ENCODE peak calls at places on chromosomes 12 and 14, in four cellular contexts. M is lung, P is cardiac muscle cell, O is breast epithelium. I is an unnamed sample.
A peak's percentile ranks its signal among the peaks of the same experiment; 100 is the strongest.

GRCh38 chr14:39562175-39562574 is 129.9 kb upstream of the FBXO33 start:
- DNase-seq in M (no peak), P (no peak), O (no peak), I (no peak)

GRCh38 chr14:55846852-55847471 is 267.0 kb downstream of the KTN1 start:
- DNase-seq in M (peak; percentile 35), P (no peak), O (no peak), I (no peak)

GRCh38 chr14:55277972-55278740 is 6.9 kb downstream of the FBXO34 start:
- DNase-seq in M (no peak), P (no peak), O (no peak), I (no peak)

GRCh38 chr12:96487214-96487613 is 2.2 kb upstream of the CFAP54 start:
- DNase-seq in M (no peak), P (no peak), O (no peak), I (no peak)

GRCh38 chr12:56158926-56159461 is 835 bp downstream of the MYL6 start:
- DNase-seq in M (peak; percentile 85), P (peak; percentile 90), O (peak; percentile 81), I (no peak)

GRCh38 chr12:120468271-120468845 is 1.2 kb downstream of the SRSF9 start:
- DNase-seq in M (peak; percentile 52), P (peak; percentile 59), O (no peak), I (no peak)

GRCh38 chr12:49800421-49801140 is 27.6 kb downstream of the NCKAP5L start:
- DNase-seq in M (no peak), P (no peak), O (no peak), I (no peak)

GRCh38 chr14:64095620-64096019 is 198.6 kb downstream of the ESR2 start:
- DNase-seq in M (no peak), P (no peak), O (no peak), I (no peak)

GRCh38 chr14:100471451-100472093 is 115.6 kb downstream of the BEGAIN start:
- DNase-seq in M (no peak), P (no peak), O (no peak), I (no peak)

GRCh38 chr12:3922033-3922432 is 48.8 kb upstream of the PARP11 start:
- DNase-seq in M (no peak), P (no peak), O (no peak), I (no peak)

GRCh38 chr14:105088812-105089745 is 23.8 kb upstream of the GPR132 start:
- DNase-seq in M (no peak), P (no peak), O (peak; percentile 47), I (no peak)

GRCh38 chr12:31585271-31585670 is 5.7 kb downstream of the DENND5B start:
- DNase-seq in M (no peak), P (no peak), O (no peak), I (no peak)

GRCh38 chr14:67411820-67412421 is at the start of gene PLEK2:
- DNase-seq in M (peak; percentile 65), P (no peak), O (peak; percentile 68), I (no peak)

GRCh38 chr12:38477341-38478090 is 160.9 kb downstream of the ALG10B start:
- DNase-seq in M (no peak), P (no peak), O (no peak), I (no peak)

GRCh38 chr12:92721130-92721529 is 18.3 kb downstream of the PLEKHG7 start:
- DNase-seq in M (no peak), P (no peak), O (no peak), I (no peak)

GRCh38 chr12:66941150-66941549 is 262.3 kb upstream of the GRIP1 start:
- DNase-seq in M (no peak), P (no peak), O (no peak), I (no peak)

GRCh38 chr14:45251912-45252311 is 1.1 kb downstream of the MIS18BP1 start:
- DNase-seq in M (no peak), P (no peak), O (no peak), I (no peak)

GRCh38 chr12:48765753-48766162 is 23.1 kb downstream of the ADCY6 start:
- DNase-seq in M (no peak), P (no peak), O (no peak), I (no peak)

GRCh38 chr12:99611117-99611516 is 36.4 kb upstream of the GARIN6 start:
- DNase-seq in M (no peak), P (no peak), O (no peak), I (no peak)

GRCh38 chr12:73187765-73188164 is 915.6 kb downstream of the TRHDE start:
- DNase-seq in M (no peak), P (no peak), O (no peak), I (no peak)

GRCh38 chr12:11730299-11731041 is 81.0 kb downstream of the ETV6 start:
- DNase-seq in M (peak; percentile 71), P (no peak), O (peak; percentile 58), I (no peak)

DNA sequence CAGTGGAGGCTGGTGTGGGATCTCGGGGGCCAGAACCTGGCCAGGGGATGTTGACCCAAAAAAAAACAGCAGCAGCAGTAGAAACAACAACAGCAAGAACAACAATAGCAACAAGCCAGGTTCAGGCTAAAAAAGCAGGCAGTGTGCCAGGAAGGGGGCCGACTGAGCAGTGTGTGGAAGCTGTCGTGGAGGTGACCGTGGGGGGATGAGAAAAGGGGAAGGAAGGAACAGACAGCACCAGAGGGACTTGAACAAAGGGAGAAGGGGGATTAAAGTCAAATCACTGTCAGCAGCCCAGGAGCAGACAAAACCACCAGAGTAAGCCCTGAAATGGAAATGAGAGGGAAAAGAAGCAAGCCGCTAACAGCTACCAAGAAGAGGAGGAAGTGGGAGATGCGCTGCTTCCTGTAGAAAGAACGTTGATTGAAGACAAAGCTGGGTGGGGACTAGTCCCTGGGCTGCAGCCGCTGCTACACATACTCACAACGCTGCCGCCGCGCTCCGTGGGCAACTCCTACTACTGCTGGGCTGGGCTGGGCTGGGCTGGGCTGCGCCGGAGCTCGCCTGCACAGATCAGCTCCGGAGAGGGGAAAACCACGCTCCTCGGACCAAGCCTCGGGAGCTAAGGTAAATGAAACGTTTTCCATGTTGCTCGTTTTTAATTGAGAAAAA is at the start of gene GNG2:
- DNase-seq in M (peak; percentile 69), P (peak; percentile 75), O (peak; percentile 69), I (peak; percentile 12)
- H3K27ac ChIP-seq in M (peak within 1 kb of the TSS; percentile 31), P (no peak within 1 kb of the TSS), O (peak within 1 kb of the TSS; percentile 62), I (no peak within 1 kb of the TSS)

GRCh38 chr12:113899042-113899843 is 66.9 kb downstream of the RBM19 start:
- DNase-seq in M (no peak), P (no peak), O (no peak), I (no peak)
- H3K4me3 ChIP-seq in M (no peak overlapping the region), P (no peak overlapping the region), O (no peak overlapping the region), I (no peak overlapping the region)

GRCh38 chr12:9064815-9065606 is 50.7 kb downstream of the A2M start:
- DNase-seq in M (peak; percentile 89), P (peak; percentile 73), O (peak; percentile 84), I (no peak)
- H3K27ac ChIP-seq in M (peak overlapping the region; percentile 99), P (peak overlapping the region; percentile 90), O (peak overlapping the region; percentile 98), I (no peak overlapping the region)

DNA sequence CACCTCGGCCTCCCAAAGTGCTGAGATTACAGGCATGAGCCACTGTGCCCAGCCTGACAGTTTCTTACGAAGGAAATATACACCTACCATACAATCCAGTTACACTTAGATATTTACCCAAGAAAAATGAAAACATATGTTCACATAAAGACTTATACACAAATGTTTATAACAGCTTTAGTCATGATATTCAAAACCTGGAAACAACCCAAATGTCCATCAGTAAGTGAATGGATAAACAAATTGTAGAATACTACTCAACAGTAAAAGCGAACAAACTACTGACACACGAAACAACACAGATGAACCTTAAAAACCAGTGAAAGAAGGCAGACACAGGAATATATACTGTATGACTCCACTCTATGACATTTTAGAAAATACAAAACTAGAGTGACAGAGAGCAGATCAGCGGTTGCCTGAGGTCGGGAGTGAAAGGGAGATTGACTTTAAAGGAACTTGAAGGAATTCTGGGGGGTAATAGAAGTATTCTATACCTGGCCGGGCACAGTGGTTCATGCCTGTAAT is 83.6 kb downstream of the SPRING1 start:
- DNase-seq in M (no peak), P (no peak), O (no peak), I (no peak)
- H3K4me3 ChIP-seq in M (no peak overlapping the region), P (no peak overlapping the region), O (no peak overlapping the region), I (no peak overlapping the region)

GRCh38 chr14:97057238-97057637 is 260.1 kb downstream of the VRK1 start:
- DNase-seq in M (no peak), P (no peak), O (no peak), I (no peak)
- H3K27ac ChIP-seq in M (no peak overlapping the region), P (no peak overlapping the region), O (no peak overlapping the region), I (no peak overlapping the region)

GRCh38 chr14:90336401-90336800 is 4.7 kb upstream of the NRDE2 start:
- DNase-seq in M (no peak), P (no peak), O (no peak), I (no peak)

GRCh38 chr14:90330203-90331196 is 1.2 kb downstream of the NRDE2 start:
- DNase-seq in M (no peak), P (no peak), O (no peak), I (no peak)

GRCh38 chr14:90336985-90337384 is 5.2 kb upstream of the NRDE2 start:
- DNase-seq in M (no peak), P (no peak), O (no peak), I (no peak)

GRCh38 chr14:90331497-90332270 is at the start of gene NRDE2:
- DNase-seq in M (peak; percentile 100), P (peak; percentile 99), O (peak; percentile 99), I (peak; percentile 75)

GRCh38 chr14:90332271-90332584 is 487 bp upstream of the NRDE2 start:
- DNase-seq in M (no peak), P (no peak), O (no peak), I (no peak)
- H3K4me3 ChIP-seq in M (no peak overlapping the region), P (peak overlapping the region; percentile 28), O (peak overlapping the region; percentile 63), I (peak overlapping the region; percentile 100)

DNA sequence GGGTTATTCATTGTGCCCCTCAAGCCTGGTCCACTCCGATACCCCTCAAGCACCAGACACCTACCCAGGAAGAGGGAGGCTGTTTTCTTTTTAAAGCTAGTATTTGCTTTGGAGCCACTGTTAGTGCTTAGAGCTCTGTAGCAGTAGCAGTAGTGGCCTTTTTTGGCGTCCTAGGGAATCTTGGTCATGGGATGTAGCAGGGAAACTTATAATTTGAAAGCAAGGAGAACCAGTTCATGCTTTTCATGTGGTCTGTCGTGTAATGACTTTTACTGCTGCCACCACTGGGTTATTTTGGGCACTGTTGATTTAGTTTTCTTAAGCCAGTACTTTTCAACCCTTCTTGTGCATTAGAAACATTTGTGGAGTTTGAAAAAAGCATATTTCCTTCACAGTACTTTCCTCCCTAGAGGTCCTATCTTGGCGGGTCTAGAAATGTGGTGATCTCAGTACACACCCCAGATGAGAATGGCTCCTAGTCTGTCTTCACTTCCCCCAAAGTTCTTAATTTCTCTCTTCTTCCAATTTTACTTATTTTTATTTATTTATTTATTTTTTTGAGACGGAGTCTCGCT is 49.7 kb downstream of the MARK3 start:
- DNase-seq in M (no peak), P (no peak), O (no peak), I (no peak)
- H3K27ac ChIP-seq in M (no peak overlapping the region), P (peak overlapping the region; percentile 68), O (no peak overlapping the region), I (no peak overlapping the region)

DNA sequence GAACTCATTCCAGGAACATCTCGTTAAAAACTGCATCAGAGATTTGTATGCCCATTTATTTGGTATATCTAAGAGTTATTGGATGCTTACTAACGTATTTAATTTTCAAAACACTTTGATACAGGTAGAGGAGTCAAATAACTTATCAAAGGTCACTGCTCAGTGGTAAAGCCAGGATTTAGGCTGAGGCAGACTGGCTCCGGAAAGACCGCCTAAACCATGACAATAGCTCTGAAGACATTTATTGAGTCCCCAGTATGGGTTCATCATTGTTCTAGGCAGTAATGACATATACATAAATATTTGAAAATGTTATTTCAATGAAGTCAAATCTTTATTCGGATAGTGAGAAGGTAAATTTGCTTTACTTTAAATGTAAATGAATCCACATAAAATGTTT is 30.3 kb downstream of the WBP11 start:
- DNase-seq in M (no peak), P (no peak), O (no peak), I (no peak)
- H3K4me3 ChIP-seq in M (no peak overlapping the region), P (no peak overlapping the region), O (no peak overlapping the region), I (no peak overlapping the region)

GRCh38 chr14:71709076-71709475 is 223.2 kb upstream of the RGS6 start:
- DNase-seq in M (no peak), P (no peak), O (no peak), I (no peak)
- H3K27ac ChIP-seq in M (no peak overlapping the region), P (no peak overlapping the region), O (no peak overlapping the region), I (no peak overlapping the region)